ENCODE peak calls at places on chromosome 15, in six cellular contexts. Q, A, Z, U, S and L are unnamed samples.

GRCh38 chr15:68580026-68580882 is 1.5 kb downstream of the CORO2B start:
- DNase-seq in U (no peak), Q (no peak), S (no peak), Z (no peak), A (no peak), L (no peak)

GRCh38 chr15:76840830-76841460 is 64.2 kb downstream of the SCAPER start:
- DNase-seq in S (no peak), Q (no peak), Z (no peak), U (peak; percentile 14), A (peak; percentile 4), L (peak; percentile 39)

GRCh38 chr15:98596885-98597343 is 51.4 kb upstream of the IGF1R start:
- DNase-seq in U (no peak), Z (no peak), S (no peak), Q (no peak), A (no peak), L (no peak)

GRCh38 chr15:98999233-98999632 is 8.4 kb downstream of the PGPEP1L start:
- DNase-seq in Z (no peak), S (no peak), A (no peak), U (no peak), Q (no peak), L (no peak)

GRCh38 chr15:40155270-40155910 is 5.5 kb upstream of the BUB1B start:
- DNase-seq in A (no peak), U (no peak), S (peak; percentile 75), Z (no peak), Q (peak; percentile 45), L (no peak)

GRCh38 chr15:90181781-90182180 is 19.3 kb upstream of the SEMA4B start:
- DNase-seq in Z (no peak), A (no peak), S (no peak), Q (no peak), U (no peak), L (no peak)

GRCh38 chr15:70936326-70936725 is 43.7 kb downstream of the LRRC49 start:
- DNase-seq in Z (no peak), U (no peak), S (no peak), A (no peak), Q (no peak), L (peak; percentile 83)

GRCh38 chr15:77898811-77899730 is 178.4 kb downstream of the TBC1D2B start:
- DNase-seq in A (no peak), Q (no peak), S (no peak), Z (no peak), U (no peak), L (no peak)

GRCh38 chr15:48555244-48555804 is 90.2 kb downstream of the FBN1 start:
- DNase-seq in A (no peak), S (no peak), Z (no peak), U (no peak), Q (no peak), L (no peak)